ENCODE peak calls at places on chromosome 15, in five cellular contexts. Y is heart left ventricle; P is CD4-positive, alpha-beta T cell; Q is stomach; S is HepG2. Z is an unnamed sample.

GRCh38 chr15:54604963-54605362 is 591.8 kb downstream of the RSL24D1 start:
- DNase-seq in Y (no peak), P (no peak), Q (no peak), S (no peak), Z (no peak)

GRCh38 chr15:93974804-93975481 is 256.4 kb upstream of the MCTP2 start:
- DNase-seq in Y (no peak), P (no peak), Q (no peak), S (peak), Z (no peak)

GRCh38 chr15:69394556-69395282 is 19.4 kb upstream of the KIF23 start:
- DNase-seq in Y (peak), P (peak), Q (peak), S (peak), Z (peak)

GRCh38 chr15:28273468-28273867 is 48.5 kb downstream of the HERC2 start:
- DNase-seq in Y (no peak), P (no peak), Q (no peak), S (no peak), Z (no peak)

GRCh38 chr15:56243774-56244236 is at the start of gene RFX7:
- DNase-seq in Y (peak), P (peak), Q (peak), S (peak), Z (peak)

GRCh38 chr15:37107071-37107753 is 6.9 kb upstream of the MEIS2 start:
- DNase-seq in Y (no peak), P (no peak), Q (no peak), S (no peak), Z (no peak)

GRCh38 chr15:101213570-101213969 is 38.3 kb downstream of the CHSY1 start:
- DNase-seq in Y (no peak), P (no peak), Q (no peak), S (no peak), Z (no peak)

GRCh38 chr15:83912343-83912742 is 258.4 kb downstream of the ADAMTSL3 start:
- DNase-seq in Y (no peak), P (no peak), Q (no peak), S (no peak), Z (no peak)

GRCh38 chr15:46576611-46577010 is 941.8 kb downstream of the SQOR start:
- DNase-seq in Y (no peak), P (no peak), Q (no peak), S (no peak), Z (no peak)

GRCh38 chr15:96337991-96338771 is 7.7 kb downstream of the NR2F2 start:
- DNase-seq in Y (no peak), P (no peak), Q (no peak), S (no peak), Z (no peak)

GRCh38 chr15:77417642-77418041 is 2.3 kb downstream of the PEAK1 start:
- DNase-seq in Y (no peak), P (no peak), Q (no peak), S (no peak), Z (no peak)

GRCh38 chr15:62482715-62483429 is 317.8 kb upstream of the C2CD4B start:
- DNase-seq in Y (no peak), P (no peak), Q (no peak), S (peak), Z (no peak)

GRCh38 chr15:67018451-67018850 is 47.0 kb upstream of the SMAD3 start:
- DNase-seq in Y (no peak), P (no peak), Q (no peak), S (no peak), Z (no peak)

GRCh38 chr15:92158426-92158825 is 235.3 kb upstream of the ST8SIA2 start:
- DNase-seq in Y (no peak), P (no peak), Q (peak), S (no peak), Z (no peak)

GRCh38 chr15:30062881-30063280 is 19.9 kb upstream of the GOLGA8J start:
- DNase-seq in Y (no peak), P (no peak), Q (no peak), S (no peak), Z (no peak)

DNA sequence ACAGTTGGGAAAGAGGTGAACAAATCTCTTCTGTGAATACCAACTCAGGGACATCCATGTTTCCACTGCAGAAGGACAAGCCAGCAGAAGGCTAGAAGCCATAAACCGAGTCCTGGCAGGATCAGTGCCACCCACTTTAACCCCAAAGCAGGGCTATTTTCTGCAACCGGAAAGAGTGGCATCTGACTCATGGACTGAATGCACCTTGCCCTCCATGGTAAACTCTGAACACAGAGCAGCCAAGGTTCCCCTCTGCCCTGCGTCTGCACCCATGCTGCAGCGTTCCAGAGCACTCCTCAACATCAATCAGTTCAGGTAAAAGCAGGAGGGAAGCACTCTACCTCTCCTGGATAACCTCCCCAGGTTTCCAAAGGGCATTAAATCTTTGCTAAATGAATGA is 823 bp upstream of the NGRN start:
- DNase-seq in Y (no peak), P (no peak), Q (peak), S (peak), Z (no peak)
- H3K27ac ChIP-seq in Y (peak), P (peak), Q (peak), S (peak), Z (peak)

GRCh38 chr15:41557673-41558399 is 1.2 kb upstream of the TYRO3 start:
- DNase-seq in Y (peak), P (peak), Q (peak), S (peak), Z (peak)
- H3K27ac ChIP-seq in Y (no peak), P (no peak), Q (peak), S (no peak), Z (peak)

GRCh38 chr15:65833501-65834220 is 35.6 kb upstream of the RAB11A start:
- DNase-seq in Y (peak), P (no peak), Q (peak), S (peak), Z (peak)

GRCh38 chr15:65835452-65835851 is 33.8 kb upstream of the RAB11A start:
- DNase-seq in Y (no peak), P (no peak), Q (no peak), S (no peak), Z (no peak)

GRCh38 chr15:65832549-65833364 is 36.5 kb upstream of the RAB11A start:
- DNase-seq in Y (peak), P (no peak), Q (peak), S (peak), Z (peak)

GRCh38 chr15:65836665-65837064 is 32.6 kb upstream of the RAB11A start:
- DNase-seq in Y (no peak), P (no peak), Q (no peak), S (no peak), Z (no peak)

GRCh38 chr15:65834603-65835282 is 34.5 kb upstream of the RAB11A start:
- DNase-seq in Y (no peak), P (no peak), Q (no peak), S (no peak), Z (no peak)
- H3K27ac ChIP-seq in Y (no peak), P (no peak), Q (no peak), S (no peak), Z (no peak)

GRCh38 chr15:81015595-81016252 is 15.0 kb downstream of the TLNRD1 start:
- DNase-seq in Y (no peak), P (no peak), Q (no peak), S (no peak), Z (peak)
- H3K27ac ChIP-seq in Y (no peak), P (no peak), Q (no peak), S (no peak), Z (peak)

GRCh38 chr15:73803806-73804205 is 50.7 kb upstream of the INSYN1 start:
- DNase-seq in Y (no peak), P (no peak), Q (no peak), S (no peak), Z (no peak)

GRCh38 chr15:73802336-73803105 is 49.4 kb upstream of the INSYN1 start:
- DNase-seq in Y (peak), P (no peak), Q (no peak), S (no peak), Z (peak)

GRCh38 chr15:73799466-73799865 is 46.3 kb upstream of the INSYN1 start:
- DNase-seq in Y (no peak), P (no peak), Q (no peak), S (no peak), Z (no peak)

GRCh38 chr15:73797366-73798158 is 44.4 kb upstream of the INSYN1 start:
- DNase-seq in Y (no peak), P (no peak), Q (no peak), S (no peak), Z (no peak)

DNA sequence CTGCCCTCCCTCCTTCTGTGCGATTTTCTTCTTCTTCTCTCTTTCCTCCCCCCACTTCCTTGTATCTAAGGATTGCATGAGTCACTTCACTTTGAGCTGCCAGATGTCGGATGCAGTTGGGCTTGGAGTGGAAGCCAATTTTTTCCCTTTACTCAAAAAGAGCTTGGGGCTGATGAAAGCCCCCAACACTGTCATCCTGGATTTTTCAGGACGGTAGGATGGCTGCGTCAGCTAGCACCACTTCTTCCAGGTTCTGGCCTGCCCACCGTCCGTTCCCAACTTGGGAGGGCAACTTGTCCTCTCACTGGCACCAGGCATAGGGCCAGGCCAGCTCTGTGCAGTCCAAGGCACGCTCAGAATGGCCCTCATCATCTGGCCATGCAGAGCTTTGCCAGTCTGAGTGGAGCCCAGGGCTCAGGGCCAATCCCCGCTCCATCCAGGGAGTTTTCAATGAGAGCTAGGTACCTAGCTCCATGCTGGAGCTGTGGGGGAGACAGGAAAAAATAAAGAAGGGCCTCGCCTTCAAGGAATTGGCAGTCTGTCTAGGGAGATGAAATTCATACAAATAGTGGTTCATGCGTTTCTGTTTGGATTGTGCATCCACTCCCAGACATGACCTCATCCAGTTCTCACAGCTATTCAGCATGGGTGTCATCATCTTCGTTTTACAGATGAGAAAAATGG is 47.7 kb upstream of the INSYN1 start:
- DNase-seq in Y (peak), P (no peak), Q (no peak), S (no peak), Z (peak)
- H3K27ac ChIP-seq in Y (peak), P (no peak), Q (no peak), S (no peak), Z (no peak)

DNA sequence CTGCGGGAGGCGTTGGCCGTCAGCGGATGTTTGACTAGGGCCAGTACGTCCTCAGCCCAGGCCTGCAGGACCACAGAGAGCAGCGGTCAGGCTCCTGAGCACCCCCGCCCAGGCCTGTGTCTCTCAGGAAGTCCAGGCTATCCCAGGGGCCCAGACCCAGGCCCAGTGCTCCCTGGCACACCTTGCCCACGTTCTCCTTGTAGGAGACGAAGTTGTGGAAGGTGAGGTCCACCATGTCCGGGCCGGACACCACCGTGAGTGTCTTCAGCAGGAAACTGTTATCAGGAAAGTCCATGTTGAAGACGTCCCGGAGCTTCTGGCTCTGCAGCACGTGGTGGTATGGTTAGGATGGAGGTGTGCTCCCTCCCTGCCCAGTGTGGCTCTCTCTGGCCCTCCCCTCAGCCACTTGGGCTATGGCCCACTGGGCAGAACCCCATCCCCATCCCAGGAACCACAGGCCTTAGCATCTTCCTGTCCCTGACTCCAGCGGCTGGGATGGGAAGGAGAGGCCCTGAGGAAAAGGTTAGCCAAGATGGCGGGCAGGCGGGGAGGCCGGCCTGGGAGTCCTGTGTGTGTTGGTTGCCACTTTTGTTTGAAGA is 5.3 kb downstream of the PLCB2 start:
- DNase-seq in Y (no peak), P (no peak), Q (no peak), S (no peak), Z (no peak)
- H3K27ac ChIP-seq in Y (no peak), P (no peak), Q (no peak), S (no peak), Z (no peak)

DNA sequence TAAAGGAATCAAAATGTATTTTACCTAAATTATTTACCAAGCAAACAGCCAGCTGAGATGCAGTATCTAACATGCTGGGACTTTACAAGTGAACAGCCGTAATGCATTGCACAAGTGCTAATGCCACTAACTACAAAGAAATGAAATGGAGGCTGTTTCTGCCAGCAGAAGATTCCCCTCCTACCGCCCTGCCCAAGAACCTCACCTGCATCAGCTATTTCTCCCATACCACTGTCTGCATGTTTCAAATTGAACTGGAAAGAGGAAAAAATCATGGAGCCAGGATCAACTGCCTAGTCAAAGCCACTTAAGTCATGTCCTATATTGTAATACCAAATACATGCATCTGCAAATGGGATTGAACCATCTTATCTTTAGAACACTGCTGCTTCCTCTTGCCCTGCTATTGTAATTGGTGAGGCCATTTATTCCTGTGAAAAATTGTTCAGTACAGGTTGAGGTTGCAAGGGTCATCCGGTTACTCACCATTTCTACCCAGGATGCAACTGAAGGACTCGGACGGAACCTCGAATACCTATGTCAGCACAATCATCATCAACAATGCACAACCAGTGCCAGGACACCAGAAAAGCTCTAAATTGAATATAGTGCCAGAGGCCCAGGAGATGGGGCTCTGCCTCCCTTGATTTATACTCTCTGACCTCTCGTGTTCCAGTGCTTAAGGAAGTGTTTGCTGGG is 27.5 kb downstream of the ANXA2 start:
- DNase-seq in Y (no peak), P (no peak), Q (no peak), S (no peak), Z (no peak)
- H3K27ac ChIP-seq in Y (peak), P (no peak), Q (peak), S (peak), Z (no peak)

Z was measured in substantia nigra.